ENCODE peak calls at places on chromosomes 12 and 14, in nine cellular contexts. G, C, T, Y, O, Z, X, H and W are unnamed samples.

GRCh38 chr12:68119724-68120211 is 39.8 kb downstream of the IFNG start:
- DNase-seq in T (no peak), X (no peak), G (no peak), Z (no peak), H (peak), O (peak), C (peak), Y (no peak), W (no peak)

GRCh38 chr14:101460986-101461750 is 100.1 kb upstream of the DIO3 start:
- DNase-seq in Y (no peak), X (no peak), Z (no peak), C (no peak), T (no peak), G (no peak), H (no peak), O (no peak), W (no peak)

GRCh38 chr12:109994262-109995175 is 1.6 kb downstream of the GIT2 start:
- DNase-seq in G (no peak), C (no peak), X (no peak), H (no peak), T (no peak), O (no peak), Y (no peak), Z (no peak), W (no peak)

GRCh38 chr14:31893156-31893813 is 183.8 kb upstream of the ARHGAP5 start:
- DNase-seq in Y (no peak), O (no peak), T (no peak), C (no peak), Z (no peak), X (peak), G (no peak), H (no peak), W (no peak)

GRCh38 chr14:88792572-88793258 is at the start of gene EML5:
- DNase-seq in C (peak), Y (peak), T (peak), X (peak), H (peak), G (peak), O (peak), Z (peak), W (peak)

GRCh38 chr14:22849212-22849819 is 12.9 kb downstream of the MMP14 start:
- DNase-seq in Z (no peak), C (no peak), Y (peak), O (no peak), T (peak), H (no peak), X (no peak), G (peak), W (peak)

GRCh38 chr12:131003676-131004075 is 50.0 kb downstream of the ADGRD1 start:
- DNase-seq in H (no peak), X (no peak), O (no peak), Z (no peak), G (no peak), Y (peak), C (no peak), T (no peak), W (no peak)

GRCh38 chr12:13167226-13167625 is 29.3 kb upstream of the EMP1 start:
- DNase-seq in X (no peak), T (no peak), G (no peak), C (no peak), O (no peak), Z (no peak), Y (no peak), H (no peak), W (no peak)

GRCh38 chr14:100955201-100955600 is 51.7 kb upstream of the RTL1 start:
- DNase-seq in C (no peak), X (no peak), T (no peak), O (no peak), H (no peak), Y (no peak), Z (no peak), G (peak), W (no peak)

GRCh38 chr14:64112859-64113258 is 181.3 kb downstream of the ESR2 start:
- DNase-seq in G (no peak), O (no peak), Y (no peak), C (no peak), X (peak), Z (no peak), T (no peak), H (no peak), W (peak)

GRCh38 chr14:101965796-101966718 is 1.7 kb downstream of the DYNC1H1 start:
- DNase-seq in Y (peak), X (no peak), O (no peak), C (no peak), T (no peak), G (peak), H (no peak), Z (no peak), W (no peak)

GRCh38 chr14:96086032-96086431 is 46.9 kb downstream of the C14orf132 start:
- DNase-seq in Y (no peak), X (no peak), T (no peak), C (no peak), H (no peak), Z (no peak), O (no peak), G (peak), W (peak)

GRCh38 chr12:65895759-65896656 is 71.7 kb downstream of the HMGA2 start:
- DNase-seq in T (no peak), H (no peak), C (no peak), Y (no peak), G (no peak), Z (no peak), X (no peak), O (no peak), W (no peak)

GRCh38 chr14:66509874-66510273 is 1.9 kb downstream of the GPHN start:
- DNase-seq in H (no peak), C (no peak), O (no peak), T (no peak), Z (no peak), G (no peak), X (no peak), Y (peak), W (no peak)

GRCh38 chr12:20188930-20189653 is 179.2 kb upstream of the PDE3A start:
- DNase-seq in Y (no peak), Z (no peak), T (no peak), X (no peak), C (no peak), O (no peak), G (no peak), H (no peak), W (no peak)